ENCODE peak calls at places on chromosomes 13 and 19, in five cellular contexts. I is NCI-H187, T is endodermal cell, Z is A172, K is heart right ventricle. E is an unnamed sample.

GRCh38 chr13:43879323-43880181 is at the start of the genes CCDC122 and LACC1:
- DNase-seq in K (peak; percentile 87), I (peak; percentile 52), Z (peak; percentile 42), T (peak; percentile 92), E (peak; percentile 87)

GRCh38 chr19:56880592-56881190 is 40.2 kb upstream of the PEG3 start:
- DNase-seq in Z (no peak), T (no peak), I (no peak), K (no peak), E (no peak)

GRCh38 chr13:38419312-38419873 is 69.7 kb downstream of the UFM1 start:
- DNase-seq in K (no peak), T (no peak), I (no peak), Z (no peak), E (no peak)

GRCh38 chr13:99922631-99923404 is 48.7 kb downstream of the ZIC5 start:
- DNase-seq in I (no peak), Z (no peak), K (no peak), T (no peak), E (no peak)

GRCh38 chr13:91907398-91907797 is 509.0 kb downstream of the GPC5 start:
- DNase-seq in I (no peak), K (no peak), Z (no peak), T (no peak), E (no peak)

GRCh38 chr13:95509521-95510315 is 42.8 kb upstream of the CLDN10 start:
- DNase-seq in I (no peak), Z (peak; percentile 84), K (no peak), T (no peak), E (no peak)

GRCh38 chr13:87129602-87130300 is 541.4 kb upstream of the SLITRK5 start:
- DNase-seq in T (no peak), K (no peak), I (no peak), Z (peak; percentile 12), E (no peak)

GRCh38 chr13:80161896-80162295 is 179.0 kb downstream of the SPRY2 start:
- DNase-seq in T (no peak), Z (no peak), K (no peak), I (no peak), E (no peak)

GRCh38 chr19:40403262-40403984 is 9.8 kb downstream of the PRX start:
- DNase-seq in I (peak; percentile 64), Z (peak; percentile 85), K (peak; percentile 94), T (peak; percentile 100), E (peak; percentile 99)

GRCh38 chr19:19131989-19132388 is 6.3 kb downstream of the TMEM161A start:
- DNase-seq in K (no peak), T (no peak), I (no peak), Z (no peak), E (no peak)

GRCh38 chr19:46603195-46603637 is 2.1 kb downstream of the CALM3 start:
- DNase-seq in K (no peak), I (no peak), Z (no peak), T (peak; percentile 61), E (no peak)

GRCh38 chr19:48415395-48415794 is 21.9 kb downstream of the GRIN2D start:
- DNase-seq in I (peak; percentile 42), Z (peak; percentile 37), T (peak; percentile 99), K (peak; percentile 83), E (peak; percentile 99)

GRCh38 chr19:11242864-11243797 is 3.7 kb downstream of the ANGPTL8 start:
- DNase-seq in K (peak; percentile 97), Z (peak; percentile 84), T (peak; percentile 99), I (peak; percentile 59), E (peak; percentile 95)